ENCODE peak calls at places on chromosomes 1 and 21, in four cellular contexts. V, C, L and T are unnamed samples.

GRCh38 chr21:42590431-42591131 is 62.8 kb upstream of the PDE9A start:
- DNase-seq in V (no peak), L (no peak), C (no peak), T (no peak)

GRCh38 chr21:31316488-31317169 is 27.4 kb downstream of the TIAM1 start:
- DNase-seq in L (no peak), V (peak; percentile 52), C (no peak), T (no peak)

GRCh38 chr1:205811660-205812059 is 1.3 kb downstream of the SLC41A1 start:
- DNase-seq in L (no peak), C (peak; percentile 13), V (no peak), T (no peak)

GRCh38 chr21:27817061-27817460 is 850.2 kb upstream of the ADAMTS5 start:
- DNase-seq in C (no peak), V (no peak), L (no peak), T (no peak)

GRCh38 chr1:10050611-10051010 is 17.9 kb downstream of the UBE4B start:
- DNase-seq in V (no peak), L (no peak), C (no peak), T (no peak)

GRCh38 chr1:8671313-8671917 is 146.0 kb downstream of the RERE start:
- DNase-seq in V (peak; percentile 84), L (no peak), C (peak; percentile 37), T (peak; percentile 67)

GRCh38 chr1:30450148-30450817 is 273.1 kb downstream of the MATN1 start:
- DNase-seq in L (no peak), V (no peak), C (no peak), T (no peak)

GRCh38 chr21:16075594-16076282 is 346.0 kb downstream of the USP25 start:
- DNase-seq in L (no peak), C (no peak), V (no peak), T (no peak)

GRCh38 chr1:43617668-43618067 is 32.3 kb upstream of the KDM4A start:
- DNase-seq in V (no peak), C (no peak), L (no peak), T (no peak)

GRCh38 chr1:81559662-81560350 is 240.9 kb upstream of the ADGRL2 start:
- DNase-seq in L (no peak), C (no peak), V (no peak), T (no peak)

GRCh38 chr1:25668931-25669573 is 52.5 kb downstream of the MAN1C1 start:
- DNase-seq in V (no peak), C (no peak), L (no peak), T (no peak)

GRCh38 chr1:25664357-25664796 is 47.8 kb downstream of the MAN1C1 start:
- DNase-seq in L (no peak), C (no peak), V (no peak), T (no peak)

GRCh38 chr1:25661043-25661807 is 44.6 kb downstream of the MAN1C1 start:
- DNase-seq in C (no peak), L (no peak), V (peak; percentile 57), T (no peak)

GRCh38 chr1:25666437-25666836 is 49.8 kb downstream of the MAN1C1 start:
- DNase-seq in V (no peak), C (no peak), L (no peak), T (no peak)

GRCh38 chr1:25664800-25665199 is 48.2 kb downstream of the MAN1C1 start:
- DNase-seq in L (no peak), V (no peak), C (no peak), T (no peak)
- H3K36me3 ChIP-seq in L (no peaks in the 10 kb centered on the region), V (no peaks in the 10 kb centered on the region), C (no peaks in the 10 kb centered on the region), T (no peaks in the 10 kb centered on the region)

GRCh38 chr1:175191654-175192053 is 922 bp downstream of the KIAA0040 start:
- DNase-seq in V (no peak), C (peak; percentile 29), L (no peak), T (no peak)
- H3K4me1 ChIP-seq in V (no peaks in the 10 kb centered on the region), C (no peaks in the 10 kb centered on the region), L (peaks cover 9% of the 10 kb centered on the region), T (no peaks in the 10 kb centered on the region)

GRCh38 chr1:165858928-165859845 is 31.8 kb downstream of the UCK2 start:
- DNase-seq in V (no peak), C (no peak), L (no peak), T (no peak)
- TF ChIP-seq POLR2A in V (no peak), C (no peak), L (no peak), T (no peak)

GRCh38 chr1:207814469-207814868 is 62.6 kb downstream of the CD46 start:
- DNase-seq in V (no peak), C (no peak), L (no peak), T (no peak)

GRCh38 chr1:207813513-207813881 is 61.6 kb downstream of the CD46 start:
- DNase-seq in L (no peak), C (no peak), V (no peak), T (no peak)

GRCh38 chr1:207813946-207814345 is 62.1 kb downstream of the CD46 start:
- DNase-seq in L (no peak), C (no peak), V (no peak), T (no peak)

GRCh38 chr1:207811920-207812720 is 60.3 kb downstream of the CD46 start:
- DNase-seq in L (no peak), C (peak; percentile 76), V (peak; percentile 32), T (peak; percentile 47)

GRCh38 chr1:207812778-207813512 is 61.1 kb downstream of the CD46 start:
- DNase-seq in L (no peak), V (no peak), C (no peak), T (no peak)
- H3K36me3 ChIP-seq in L (peaks cover 25% of the 10 kb centered on the region), V (peaks cover 13% of the 10 kb centered on the region), C (peaks cover 35% of the 10 kb centered on the region), T (peaks cover 36% of the 10 kb centered on the region)

DNA sequence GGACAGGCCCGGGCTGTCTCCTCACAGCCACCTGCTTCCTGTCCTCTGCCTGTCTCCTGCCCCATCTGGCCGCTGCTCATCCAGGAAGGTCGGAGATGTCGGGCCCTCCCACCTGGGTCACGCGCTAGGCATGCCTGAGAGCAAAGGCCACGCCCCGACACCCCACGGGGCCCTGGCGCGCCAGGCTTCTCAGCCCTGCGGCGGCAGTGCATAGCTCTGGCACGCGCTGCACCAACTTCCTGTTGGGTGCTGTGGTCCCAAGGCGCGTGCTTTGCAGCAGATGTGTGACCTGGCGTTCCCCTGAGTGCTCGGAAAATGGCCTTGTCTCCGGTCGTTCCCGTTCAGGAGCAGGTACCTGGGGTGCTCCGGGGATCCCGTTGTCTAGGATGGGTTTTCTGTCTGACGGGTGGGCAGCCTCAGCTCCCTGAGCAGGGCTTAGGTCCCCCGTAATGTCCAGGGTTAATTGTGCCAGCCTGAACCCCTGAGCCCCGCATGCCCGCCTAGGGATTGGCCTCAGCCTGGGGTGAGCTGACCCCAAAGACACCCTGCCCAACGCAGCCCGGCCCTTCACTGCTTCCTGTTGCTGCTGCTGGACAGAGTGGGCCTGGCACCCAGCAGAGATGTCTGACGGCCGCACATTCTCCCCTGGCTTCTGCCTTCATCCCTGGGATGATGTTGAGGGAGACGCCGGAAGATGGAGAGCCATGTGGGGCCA is 19.4 kb upstream of the KCNAB2 start:
- DNase-seq in C (peak; percentile 39), L (peak; percentile 63), V (peak; percentile 30), T (peak; percentile 59)
- H3K4me1 ChIP-seq in C (no peaks in the 10 kb centered on the region), L (peaks cover 11% of the 10 kb centered on the region), V (peaks cover 5% of the 10 kb centered on the region), T (peaks cover 9% of the 10 kb centered on the region)

GRCh38 chr1:32743380-32744062 is 41.0 kb upstream of the SYNC start:
- DNase-seq in L (no peak), V (no peak), C (no peak), T (no peak)

GRCh38 chr1:32741417-32742131 is 39.0 kb upstream of the SYNC start:
- DNase-seq in C (no peak), L (no peak), V (no peak), T (no peak)

GRCh38 chr1:32741067-32741416 is 38.5 kb upstream of the SYNC start:
- DNase-seq in L (no peak), C (no peak), V (no peak), T (no peak)

GRCh38 chr1:32742956-32743355 is 40.4 kb upstream of the SYNC start:
- DNase-seq in C (no peak), L (no peak), V (no peak), T (no peak)

DNA sequence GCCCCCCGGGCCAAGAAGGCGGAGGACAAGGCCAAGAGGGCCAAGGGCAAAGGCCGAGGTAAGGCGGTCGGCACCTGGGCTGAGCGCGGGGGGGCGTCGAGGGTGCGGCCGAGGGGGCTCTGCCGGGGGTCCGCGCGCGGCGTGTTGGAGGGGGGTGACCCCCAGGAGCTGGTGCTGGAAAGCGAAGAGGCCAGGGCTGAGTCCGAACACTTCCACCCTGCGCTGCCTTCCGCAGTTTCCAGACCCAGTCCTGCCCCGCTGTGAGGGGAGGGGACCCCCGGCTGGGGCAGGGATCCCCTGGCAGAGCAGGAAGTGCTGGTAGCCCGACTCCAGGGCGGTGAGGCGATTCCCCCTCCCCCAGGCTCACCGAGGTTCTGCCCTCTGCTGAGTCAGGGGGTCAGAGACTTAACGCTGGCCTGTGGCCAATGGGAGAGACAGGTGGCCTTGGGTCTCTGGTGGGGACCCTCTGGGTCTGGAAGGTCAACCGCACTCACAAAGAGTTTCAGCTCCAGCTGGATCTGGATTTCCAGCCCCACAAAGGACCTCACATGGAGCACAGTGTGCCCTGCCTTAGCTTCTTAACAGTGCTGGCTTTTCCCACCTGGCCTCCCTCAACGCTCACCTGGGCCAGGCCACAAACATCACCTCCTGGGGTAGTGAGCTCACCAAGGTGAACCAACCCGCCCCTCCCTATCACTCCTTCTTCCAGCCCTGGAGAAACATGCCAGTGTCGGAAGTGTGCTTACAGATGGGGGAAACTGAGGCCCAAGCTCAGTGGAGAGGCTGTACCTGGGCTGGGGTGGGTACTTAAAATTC is 39.8 kb upstream of the SYNC start:
- DNase-seq in V (no peak), C (no peak), L (no peak), T (no peak)
- TF ChIP-seq POLR2A in V (no peak), C (peak; percentile 3), L (no peak), T (no peak)

DNA sequence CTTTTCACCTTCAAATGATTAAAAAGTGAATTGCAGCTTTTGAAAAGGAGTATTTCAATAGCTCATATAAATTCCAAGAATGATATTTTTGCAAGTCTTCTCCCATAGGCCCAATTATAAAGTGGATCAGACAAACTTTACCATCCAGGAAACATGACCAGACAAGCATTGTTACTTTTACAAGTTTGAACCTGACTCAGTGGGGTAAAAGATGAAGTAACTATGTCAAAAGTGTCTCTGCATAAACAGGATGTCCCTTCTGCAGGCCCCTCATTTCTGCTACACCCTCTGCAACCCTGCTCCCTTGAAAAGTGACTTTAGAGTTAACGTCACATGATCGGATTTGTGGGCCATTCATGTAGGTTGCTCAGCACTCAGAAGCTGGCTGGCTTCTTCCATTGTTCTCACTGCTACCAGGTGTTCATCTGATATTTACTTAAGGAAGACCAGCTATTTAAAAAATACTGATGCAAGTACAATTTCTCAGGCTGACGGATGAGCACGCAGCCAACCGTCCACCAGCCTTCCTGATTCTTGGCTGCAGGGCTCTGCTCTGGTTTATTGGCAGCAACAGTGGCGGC is 32.3 kb downstream of the URB1 start:
- DNase-seq in L (no peak), V (no peak), C (peak; percentile 62), T (no peak)
- H3K36me3 ChIP-seq in L (peaks cover 45% of the 10 kb centered on the region), V (peaks cover 74% of the 10 kb centered on the region), C (peaks cover 9% of the 10 kb centered on the region), T (peaks cover 6% of the 10 kb centered on the region)

GRCh38 chr1:168736450-168736980 is 7.5 kb upstream of the DPT start:
- DNase-seq in L (no peak), V (no peak), C (no peak), T (no peak)
- H3K4me1 ChIP-seq in L (no peaks in the 10 kb centered on the region), V (no peaks in the 10 kb centered on the region), C (no peaks in the 10 kb centered on the region), T (no peaks in the 10 kb centered on the region)